ENCODE peak calls at places on chromosomes 7 and 10, in six cellular contexts. One of them, this sample, is unnamed.

GRCh38 chr7:75987805-75988630 is 6.4 kb downstream of the TMEM120A start:
- DNase-seq in naive thymus-derived CD8-positive, alpha-beta T cell: no peak
- DNase-seq in AG08395: no peak
- DNase-seq in activated effector memory CD4-positive, alpha-beta T cell treated with Interleukin-2 at 50 U/mL for 16 hours: no peak
- DNase-seq in M059J: no peak
- DNase-seq in tibial artery: no peak
- DNase-seq in this sample: no peak

GRCh38 chr7:143223784-143224183 is 1.9 kb downstream of the TAS2R40 start:
- DNase-seq in M059J: no peak
- DNase-seq in activated effector memory CD4-positive, alpha-beta T cell treated with Interleukin-2 at 50 U/mL for 16 hours: no peak
- DNase-seq in tibial artery: no peak
- DNase-seq in naive thymus-derived CD8-positive, alpha-beta T cell: no peak
- DNase-seq in AG08395: no peak
- DNase-seq in this sample: no peak

GRCh38 chr7:2717293-2717904 is 29.4 kb downstream of the AMZ1 start:
- DNase-seq in AG08395: no peak
- DNase-seq in activated effector memory CD4-positive, alpha-beta T cell treated with Interleukin-2 at 50 U/mL for 16 hours: no peak
- DNase-seq in M059J: no peak
- DNase-seq in naive thymus-derived CD8-positive, alpha-beta T cell: no peak
- DNase-seq in tibial artery: no peak
- DNase-seq in this sample: no peak

GRCh38 chr10:22252286-22252800 is 34.5 kb upstream of the EBLN1 start:
- DNase-seq in activated effector memory CD4-positive, alpha-beta T cell treated with Interleukin-2 at 50 U/mL for 16 hours: peak
- DNase-seq in tibial artery: peak
- DNase-seq in naive thymus-derived CD8-positive, alpha-beta T cell: peak
- DNase-seq in AG08395: peak
- DNase-seq in M059J: peak
- DNase-seq in this sample: peak

GRCh38 chr7:121499526-121500123 is 103.5 kb upstream of the FAM3C start:
- DNase-seq in naive thymus-derived CD8-positive, alpha-beta T cell: no peak
- DNase-seq in AG08395: no peak
- DNase-seq in tibial artery: no peak
- DNase-seq in activated effector memory CD4-positive, alpha-beta T cell treated with Interleukin-2 at 50 U/mL for 16 hours: no peak
- DNase-seq in M059J: no peak
- DNase-seq in this sample: no peak

GRCh38 chr10:97587183-97587582 is 2.3 kb upstream of the C10orf62 start:
- DNase-seq in activated effector memory CD4-positive, alpha-beta T cell treated with Interleukin-2 at 50 U/mL for 16 hours: no peak
- DNase-seq in tibial artery: no peak
- DNase-seq in M059J: no peak
- DNase-seq in AG08395: no peak
- DNase-seq in naive thymus-derived CD8-positive, alpha-beta T cell: no peak
- DNase-seq in this sample: no peak

GRCh38 chr7:116601426-116601825 is 70.6 kb upstream of the MET start:
- DNase-seq in naive thymus-derived CD8-positive, alpha-beta T cell: no peak
- DNase-seq in activated effector memory CD4-positive, alpha-beta T cell treated with Interleukin-2 at 50 U/mL for 16 hours: no peak
- DNase-seq in AG08395: no peak
- DNase-seq in M059J: no peak
- DNase-seq in tibial artery: no peak
- DNase-seq in this sample: no peak

GRCh38 chr10:59623823-59624535 is 85.7 kb downstream of the SLC16A9 start:
- DNase-seq in AG08395: no peak
- DNase-seq in activated effector memory CD4-positive, alpha-beta T cell treated with Interleukin-2 at 50 U/mL for 16 hours: no peak
- DNase-seq in naive thymus-derived CD8-positive, alpha-beta T cell: no peak
- DNase-seq in M059J: peak
- DNase-seq in tibial artery: no peak
- DNase-seq in this sample: no peak

GRCh38 chr10:103884681-103885139 is 29.3 kb upstream of the SH3PXD2A start:
- DNase-seq in activated effector memory CD4-positive, alpha-beta T cell treated with Interleukin-2 at 50 U/mL for 16 hours: no peak
- DNase-seq in AG08395: peak
- DNase-seq in naive thymus-derived CD8-positive, alpha-beta T cell: no peak
- DNase-seq in tibial artery: no peak
- DNase-seq in M059J: peak
- DNase-seq in this sample: peak

GRCh38 chr7:83072576-83073517 is 89.8 kb downstream of the PCLO start:
- DNase-seq in M059J: no peak
- DNase-seq in activated effector memory CD4-positive, alpha-beta T cell treated with Interleukin-2 at 50 U/mL for 16 hours: no peak
- DNase-seq in naive thymus-derived CD8-positive, alpha-beta T cell: no peak
- DNase-seq in tibial artery: no peak
- DNase-seq in AG08395: no peak
- DNase-seq in this sample: no peak

This sample was measured in astrocyte.